ENCODE peak calls at places on chromosomes 3 and 15, in four cellular contexts. One of them, this sample, is unnamed.

GRCh38 chr15:77599899-77600298 is 32.8 kb downstream of the LINGO1 start:
- DNase-seq in dermis blood vessel endothelial cell: peak
- DNase-seq in stimulated activated CD4-positive, alpha-beta T cell treated with anti-CD3 and anti-CD28 coated beads, Interleukin-15, amount 100 ng/mL, for 24 hours: no peak
- DNase-seq in PC-9: no peak
- DNase-seq in this sample: peak

GRCh38 chr3:117399311-117400068 is 689.9 kb downstream of the TUSC7 start:
- DNase-seq in stimulated activated CD4-positive, alpha-beta T cell treated with anti-CD3 and anti-CD28 coated beads, Interleukin-15, amount 100 ng/mL, for 24 hours: no peak
- DNase-seq in PC-9: no peak
- DNase-seq in dermis blood vessel endothelial cell: no peak
- DNase-seq in this sample: no peak

GRCh38 chr3:172319653-172320052 is 128.6 kb downstream of the GHSR start:
- DNase-seq in PC-9: no peak
- DNase-seq in dermis blood vessel endothelial cell: no peak
- DNase-seq in stimulated activated CD4-positive, alpha-beta T cell treated with anti-CD3 and anti-CD28 coated beads, Interleukin-15, amount 100 ng/mL, for 24 hours: no peak
- DNase-seq in this sample: no peak

GRCh38 chr15:90871097-90871715 is 2.8 kb downstream of the FURIN start:
- DNase-seq in PC-9: peak
- DNase-seq in stimulated activated CD4-positive, alpha-beta T cell treated with anti-CD3 and anti-CD28 coated beads, Interleukin-15, amount 100 ng/mL, for 24 hours: peak
- DNase-seq in dermis blood vessel endothelial cell: peak
- DNase-seq in this sample: no peak

GRCh38 chr15:101028772-101029438 is 109.7 kb downstream of the LRRK1 start:
- DNase-seq in dermis blood vessel endothelial cell: no peak
- DNase-seq in PC-9: no peak
- DNase-seq in stimulated activated CD4-positive, alpha-beta T cell treated with anti-CD3 and anti-CD28 coated beads, Interleukin-15, amount 100 ng/mL, for 24 hours: no peak
- DNase-seq in this sample: no peak

GRCh38 chr3:9088431-9089353 is 125.4 kb upstream of the RAD18 start:
- DNase-seq in dermis blood vessel endothelial cell: no peak
- DNase-seq in PC-9: peak
- DNase-seq in stimulated activated CD4-positive, alpha-beta T cell treated with anti-CD3 and anti-CD28 coated beads, Interleukin-15, amount 100 ng/mL, for 24 hours: no peak
- DNase-seq in this sample: no peak

GRCh38 chr15:99427668-99428361 is 138.0 kb upstream of the MEF2A start:
- DNase-seq in dermis blood vessel endothelial cell: no peak
- DNase-seq in stimulated activated CD4-positive, alpha-beta T cell treated with anti-CD3 and anti-CD28 coated beads, Interleukin-15, amount 100 ng/mL, for 24 hours: no peak
- DNase-seq in PC-9: no peak
- DNase-seq in this sample: no peak

GRCh38 chr15:63497642-63498100 is 6.7 kb upstream of the USP3 start:
- DNase-seq in dermis blood vessel endothelial cell: no peak
- DNase-seq in PC-9: no peak
- DNase-seq in stimulated activated CD4-positive, alpha-beta T cell treated with anti-CD3 and anti-CD28 coated beads, Interleukin-15, amount 100 ng/mL, for 24 hours: peak
- DNase-seq in this sample: no peak

GRCh38 chr3:33030802-33031201 is 66.1 kb downstream of the GLB1 start:
- DNase-seq in stimulated activated CD4-positive, alpha-beta T cell treated with anti-CD3 and anti-CD28 coated beads, Interleukin-15, amount 100 ng/mL, for 24 hours: peak
- DNase-seq in dermis blood vessel endothelial cell: no peak
- DNase-seq in PC-9: no peak
- DNase-seq in this sample: no peak

GRCh38 chr3:193827039-193827669 is 234.1 kb downstream of the OPA1 start:
- DNase-seq in stimulated activated CD4-positive, alpha-beta T cell treated with anti-CD3 and anti-CD28 coated beads, Interleukin-15, amount 100 ng/mL, for 24 hours: no peak
- DNase-seq in PC-9: no peak
- DNase-seq in dermis blood vessel endothelial cell: no peak
- DNase-seq in this sample: no peak

GRCh38 chr3:160575589-160575988 is 10.2 kb upstream of the KPNA4 start:
- DNase-seq in PC-9: no peak
- DNase-seq in dermis blood vessel endothelial cell: no peak
- DNase-seq in stimulated activated CD4-positive, alpha-beta T cell treated with anti-CD3 and anti-CD28 coated beads, Interleukin-15, amount 100 ng/mL, for 24 hours: no peak
- DNase-seq in this sample: no peak

GRCh38 chr3:114290911-114291901 is 2.6 kb upstream of the TIGIT start:
- DNase-seq in dermis blood vessel endothelial cell: peak
- DNase-seq in PC-9: peak
- DNase-seq in stimulated activated CD4-positive, alpha-beta T cell treated with anti-CD3 and anti-CD28 coated beads, Interleukin-15, amount 100 ng/mL, for 24 hours: peak
- DNase-seq in this sample: peak

This sample was measured in HCT116.